ENCODE peak calls at places on chromosomes 6 and 20, in ten cellular contexts. One of them, this sample, is unnamed.

GRCh38 chr20:63309261-63310071 is 16.5 kb downstream of the COL20A1 start:
- DNase-seq in GM18507: no peak
- DNase-seq in NCI-H1417: peak
- DNase-seq in iris pigment epithelial cell: peak
- DNase-seq in activated CD4-positive, CD25-positive, alpha-beta regulatory T cell treated with anti-CD3 and anti-CD28 coated beads, Interleukin-2, amount 50 U/mL, for 72 hours: no peak
- DNase-seq in T-helper 17 cell: no peak
- DNase-seq in ureter: no peak
- DNase-seq in amniotic epithelial cell: peak
- DNase-seq in hypothalamus: no peak
- DNase-seq in stromal cell of bone marrow: no peak
- DNase-seq in this sample: peak

GRCh38 chr6:18147160-18147559 is 7.7 kb downstream of the TPMT start:
- DNase-seq in NCI-H1417: no peak
- DNase-seq in hypothalamus: no peak
- DNase-seq in iris pigment epithelial cell: peak
- DNase-seq in amniotic epithelial cell: peak
- DNase-seq in ureter: no peak
- DNase-seq in activated CD4-positive, CD25-positive, alpha-beta regulatory T cell treated with anti-CD3 and anti-CD28 coated beads, Interleukin-2, amount 50 U/mL, for 72 hours: no peak
- DNase-seq in stromal cell of bone marrow: peak
- DNase-seq in T-helper 17 cell: no peak
- DNase-seq in GM18507: no peak
- DNase-seq in this sample: no peak

GRCh38 chr6:12150812-12151432 is 138.8 kb downstream of the HIVEP1 start:
- DNase-seq in stromal cell of bone marrow: no peak
- DNase-seq in GM18507: no peak
- DNase-seq in activated CD4-positive, CD25-positive, alpha-beta regulatory T cell treated with anti-CD3 and anti-CD28 coated beads, Interleukin-2, amount 50 U/mL, for 72 hours: no peak
- DNase-seq in ureter: no peak
- DNase-seq in NCI-H1417: peak
- DNase-seq in T-helper 17 cell: peak
- DNase-seq in iris pigment epithelial cell: no peak
- DNase-seq in hypothalamus: no peak
- DNase-seq in amniotic epithelial cell: peak
- DNase-seq in this sample: no peak

GRCh38 chr6:106072501-106073140 is 13.5 kb upstream of the PRDM1 start:
- DNase-seq in ureter: no peak
- DNase-seq in NCI-H1417: no peak
- DNase-seq in amniotic epithelial cell: no peak
- DNase-seq in stromal cell of bone marrow: no peak
- DNase-seq in iris pigment epithelial cell: no peak
- DNase-seq in GM18507: no peak
- DNase-seq in hypothalamus: no peak
- DNase-seq in activated CD4-positive, CD25-positive, alpha-beta regulatory T cell treated with anti-CD3 and anti-CD28 coated beads, Interleukin-2, amount 50 U/mL, for 72 hours: no peak
- DNase-seq in T-helper 17 cell: no peak
- DNase-seq in this sample: no peak

GRCh38 chr6:4906293-4906941 is 97.4 kb downstream of the RPP40 start:
- DNase-seq in hypothalamus: no peak
- DNase-seq in stromal cell of bone marrow: no peak
- DNase-seq in amniotic epithelial cell: no peak
- DNase-seq in ureter: no peak
- DNase-seq in iris pigment epithelial cell: no peak
- DNase-seq in GM18507: no peak
- DNase-seq in activated CD4-positive, CD25-positive, alpha-beta regulatory T cell treated with anti-CD3 and anti-CD28 coated beads, Interleukin-2, amount 50 U/mL, for 72 hours: no peak
- DNase-seq in NCI-H1417: no peak
- DNase-seq in T-helper 17 cell: no peak
- DNase-seq in this sample: no peak

GRCh38 chr6:156021746-156022396 is 566.2 kb upstream of the NOX3 start:
- DNase-seq in ureter: no peak
- DNase-seq in iris pigment epithelial cell: peak
- DNase-seq in T-helper 17 cell: no peak
- DNase-seq in NCI-H1417: no peak
- DNase-seq in hypothalamus: no peak
- DNase-seq in stromal cell of bone marrow: peak
- DNase-seq in GM18507: no peak
- DNase-seq in activated CD4-positive, CD25-positive, alpha-beta regulatory T cell treated with anti-CD3 and anti-CD28 coated beads, Interleukin-2, amount 50 U/mL, for 72 hours: no peak
- DNase-seq in amniotic epithelial cell: no peak
- DNase-seq in this sample: no peak

GRCh38 chr6:148203970-148204369 is 138.7 kb upstream of the SASH1 start:
- DNase-seq in stromal cell of bone marrow: peak
- DNase-seq in iris pigment epithelial cell: peak
- DNase-seq in hypothalamus: no peak
- DNase-seq in GM18507: peak
- DNase-seq in amniotic epithelial cell: peak
- DNase-seq in activated CD4-positive, CD25-positive, alpha-beta regulatory T cell treated with anti-CD3 and anti-CD28 coated beads, Interleukin-2, amount 50 U/mL, for 72 hours: no peak
- DNase-seq in NCI-H1417: no peak
- DNase-seq in T-helper 17 cell: peak
- DNase-seq in ureter: no peak
- DNase-seq in this sample: peak

GRCh38 chr20:40532103-40532502 is 156.9 kb downstream of the MAFB start:
- DNase-seq in NCI-H1417: peak
- DNase-seq in activated CD4-positive, CD25-positive, alpha-beta regulatory T cell treated with anti-CD3 and anti-CD28 coated beads, Interleukin-2, amount 50 U/mL, for 72 hours: no peak
- DNase-seq in amniotic epithelial cell: no peak
- DNase-seq in ureter: no peak
- DNase-seq in hypothalamus: no peak
- DNase-seq in GM18507: no peak
- DNase-seq in iris pigment epithelial cell: peak
- DNase-seq in stromal cell of bone marrow: no peak
- DNase-seq in T-helper 17 cell: no peak
- DNase-seq in this sample: no peak

GRCh38 chr6:153084393-153084792 is 46.7 kb downstream of the RGS17 start:
- DNase-seq in iris pigment epithelial cell: peak
- DNase-seq in ureter: no peak
- DNase-seq in NCI-H1417: no peak
- DNase-seq in stromal cell of bone marrow: no peak
- DNase-seq in amniotic epithelial cell: peak
- DNase-seq in GM18507: no peak
- DNase-seq in activated CD4-positive, CD25-positive, alpha-beta regulatory T cell treated with anti-CD3 and anti-CD28 coated beads, Interleukin-2, amount 50 U/mL, for 72 hours: no peak
- DNase-seq in T-helper 17 cell: no peak
- DNase-seq in hypothalamus: no peak
- DNase-seq in this sample: no peak

GRCh38 chr6:72620866-72621242 is 1.0 kb upstream of the KCNQ5 start:
- DNase-seq in ureter: no peak
- DNase-seq in hypothalamus: no peak
- DNase-seq in GM18507: no peak
- DNase-seq in iris pigment epithelial cell: no peak
- DNase-seq in NCI-H1417: no peak
- DNase-seq in activated CD4-positive, CD25-positive, alpha-beta regulatory T cell treated with anti-CD3 and anti-CD28 coated beads, Interleukin-2, amount 50 U/mL, for 72 hours: no peak
- DNase-seq in T-helper 17 cell: no peak
- DNase-seq in amniotic epithelial cell: no peak
- DNase-seq in stromal cell of bone marrow: no peak
- DNase-seq in this sample: no peak

GRCh38 chr20:12394786-12395185 is 477.1 kb downstream of the BTBD3 start:
- DNase-seq in T-helper 17 cell: no peak
- DNase-seq in iris pigment epithelial cell: peak
- DNase-seq in hypothalamus: no peak
- DNase-seq in GM18507: no peak
- DNase-seq in ureter: no peak
- DNase-seq in activated CD4-positive, CD25-positive, alpha-beta regulatory T cell treated with anti-CD3 and anti-CD28 coated beads, Interleukin-2, amount 50 U/mL, for 72 hours: no peak
- DNase-seq in NCI-H1417: peak
- DNase-seq in stromal cell of bone marrow: peak
- DNase-seq in amniotic epithelial cell: peak
- DNase-seq in this sample: no peak

GRCh38 chr6:12075067-12075563 is 63.0 kb downstream of the HIVEP1 start:
- DNase-seq in NCI-H1417: no peak
- DNase-seq in hypothalamus: no peak
- DNase-seq in GM18507: no peak
- DNase-seq in T-helper 17 cell: no peak
- DNase-seq in amniotic epithelial cell: no peak
- DNase-seq in activated CD4-positive, CD25-positive, alpha-beta regulatory T cell treated with anti-CD3 and anti-CD28 coated beads, Interleukin-2, amount 50 U/mL, for 72 hours: no peak
- DNase-seq in ureter: no peak
- DNase-seq in stromal cell of bone marrow: no peak
- DNase-seq in iris pigment epithelial cell: peak
- DNase-seq in this sample: no peak

GRCh38 chr6:89536230-89536629 is 102.3 kb downstream of the LYRM2 start:
- DNase-seq in NCI-H1417: no peak
- DNase-seq in stromal cell of bone marrow: no peak
- DNase-seq in T-helper 17 cell: no peak
- DNase-seq in iris pigment epithelial cell: no peak
- DNase-seq in GM18507: no peak
- DNase-seq in amniotic epithelial cell: no peak
- DNase-seq in activated CD4-positive, CD25-positive, alpha-beta regulatory T cell treated with anti-CD3 and anti-CD28 coated beads, Interleukin-2, amount 50 U/mL, for 72 hours: no peak
- DNase-seq in hypothalamus: no peak
- DNase-seq in ureter: no peak
- DNase-seq in this sample: no peak

GRCh38 chr6:112234596-112234995 is 19.8 kb downstream of the LAMA4 start:
- DNase-seq in T-helper 17 cell: no peak
- DNase-seq in activated CD4-positive, CD25-positive, alpha-beta regulatory T cell treated with anti-CD3 and anti-CD28 coated beads, Interleukin-2, amount 50 U/mL, for 72 hours: no peak
- DNase-seq in amniotic epithelial cell: no peak
- DNase-seq in NCI-H1417: no peak
- DNase-seq in GM18507: no peak
- DNase-seq in stromal cell of bone marrow: no peak
- DNase-seq in hypothalamus: no peak
- DNase-seq in iris pigment epithelial cell: peak
- DNase-seq in ureter: no peak
- DNase-seq in this sample: no peak

GRCh38 chr6:68343901-68344300 is 291.2 kb upstream of the ADGRB3 start:
- DNase-seq in amniotic epithelial cell: peak
- DNase-seq in ureter: no peak
- DNase-seq in T-helper 17 cell: no peak
- DNase-seq in stromal cell of bone marrow: no peak
- DNase-seq in iris pigment epithelial cell: peak
- DNase-seq in hypothalamus: no peak
- DNase-seq in NCI-H1417: peak
- DNase-seq in activated CD4-positive, CD25-positive, alpha-beta regulatory T cell treated with anti-CD3 and anti-CD28 coated beads, Interleukin-2, amount 50 U/mL, for 72 hours: no peak
- DNase-seq in GM18507: no peak
- DNase-seq in this sample: no peak

GRCh38 chr6:93447874-93448273 is 28.5 kb upstream of the EPHA7 start:
- DNase-seq in activated CD4-positive, CD25-positive, alpha-beta regulatory T cell treated with anti-CD3 and anti-CD28 coated beads, Interleukin-2, amount 50 U/mL, for 72 hours: no peak
- DNase-seq in stromal cell of bone marrow: no peak
- DNase-seq in amniotic epithelial cell: peak
- DNase-seq in ureter: no peak
- DNase-seq in T-helper 17 cell: no peak
- DNase-seq in iris pigment epithelial cell: no peak
- DNase-seq in GM18507: no peak
- DNase-seq in NCI-H1417: no peak
- DNase-seq in hypothalamus: no peak
- DNase-seq in this sample: no peak

GRCh38 chr20:58697201-58697866 is 4.7 kb downstream of the NPEPL1 start:
- DNase-seq in hypothalamus: no peak
- DNase-seq in activated CD4-positive, CD25-positive, alpha-beta regulatory T cell treated with anti-CD3 and anti-CD28 coated beads, Interleukin-2, amount 50 U/mL, for 72 hours: no peak
- DNase-seq in ureter: peak
- DNase-seq in T-helper 17 cell: no peak
- DNase-seq in amniotic epithelial cell: no peak
- DNase-seq in NCI-H1417: no peak
- DNase-seq in stromal cell of bone marrow: no peak
- DNase-seq in GM18507: no peak
- DNase-seq in iris pigment epithelial cell: no peak
- DNase-seq in this sample: no peak